ENCODE peak calls at places on chromosome 18, in six cellular contexts. E is K562, B is HepG2, X is SK-N-SH, H is H1, O is GM12878. L is an unnamed sample.

GRCh38 chr18:57859314-57859713 is 56.2 kb upstream of the ATP8B1 start:
- DNase-seq in H (no peak), O (no peak), E (peak; percentile 26), B (peak; percentile 44), X (no peak), L (peak; percentile 19)

GRCh38 chr18:53864758-53865157 is 359.7 kb downstream of the MBD2 start:
- DNase-seq in B (no peak), O (no peak), X (peak; percentile 14), H (no peak), E (no peak), L (no peak)

GRCh38 chr18:36186461-36187137 is 698 bp upstream of the MOCOS start:
- DNase-seq in H (no peak), B (peak; percentile 41), O (no peak), E (peak; percentile 64), X (peak; percentile 62), L (no peak)

GRCh38 chr18:35117951-35118411 is 76.8 kb downstream of the MAPRE2 start:
- DNase-seq in H (no peak), E (no peak), O (no peak), B (no peak), X (no peak), L (no peak)

GRCh38 chr18:63505566-63506335 is 29.0 kb downstream of the SERPINB5 start:
- DNase-seq in H (no peak), B (peak; percentile 13), E (peak; percentile 40), X (peak; percentile 16), O (no peak), L (no peak)

GRCh38 chr18:54532962-54533361 is 58.1 kb upstream of the DYNAP start:
- DNase-seq in B (no peak), X (no peak), O (no peak), H (no peak), E (no peak), L (no peak)

GRCh38 chr18:32373995-32374394 is 96.7 kb downstream of the GAREM1 start:
- DNase-seq in E (no peak), H (no peak), B (no peak), X (no peak), O (no peak), L (no peak)

GRCh38 chr18:24153397-24153796 is 14.5 kb downstream of the CABYR start:
- DNase-seq in E (no peak), H (no peak), X (no peak), B (no peak), O (no peak), L (no peak)

DNA sequence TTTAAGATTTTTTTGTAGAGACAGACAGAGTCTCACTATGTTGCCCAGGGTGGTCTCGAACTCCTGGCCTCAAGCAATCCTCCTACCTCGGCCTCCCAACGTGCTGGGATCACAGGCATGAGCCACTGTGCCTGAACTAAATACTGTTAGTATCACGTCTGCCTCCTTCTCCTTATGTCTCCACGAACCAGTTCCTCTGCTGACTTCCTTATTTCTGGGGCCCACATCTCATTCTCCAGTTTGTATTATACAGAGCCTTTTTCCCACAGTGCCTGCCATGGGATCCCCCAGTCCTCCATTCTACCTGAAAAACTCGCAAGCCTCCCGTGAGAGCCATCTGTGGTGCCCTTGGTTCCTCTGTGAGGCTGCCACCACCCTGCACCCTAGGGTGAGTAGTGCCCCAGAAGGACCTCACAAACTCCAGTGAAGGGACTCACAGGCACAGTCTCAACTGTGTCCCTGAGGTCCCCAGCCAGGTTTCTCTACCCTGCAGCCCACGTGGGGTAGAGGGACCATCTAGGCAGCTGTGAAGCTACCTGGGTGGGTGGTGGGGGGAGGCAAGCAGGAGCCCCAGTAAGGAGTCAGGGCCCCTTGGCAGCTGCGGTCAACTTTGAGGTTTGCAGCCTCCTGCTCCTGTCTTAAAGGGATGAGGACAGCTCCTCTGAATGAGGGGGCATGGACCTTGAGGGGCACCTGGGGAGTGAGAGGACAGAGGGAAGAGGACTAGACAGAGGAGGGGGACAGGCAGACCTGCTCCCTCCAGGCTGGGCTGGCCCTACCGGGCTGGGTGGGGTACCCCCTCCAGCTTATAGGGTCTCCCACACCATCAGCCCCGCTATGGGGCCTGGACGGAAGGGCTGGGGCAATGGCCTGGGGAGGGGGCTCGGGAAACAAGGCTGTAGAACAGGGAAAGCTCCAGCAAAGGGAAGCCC is 1.1 kb downstream of the PSTPIP2 start:
- DNase-seq in B (no peak), O (no peak), X (peak; percentile 25), H (no peak), E (no peak), L (no peak)
- TF ChIP-seq GABPA in B (no peak), O (no peak), X (no peak), H (no peak), E (no peak), L (no peak)

DNA sequence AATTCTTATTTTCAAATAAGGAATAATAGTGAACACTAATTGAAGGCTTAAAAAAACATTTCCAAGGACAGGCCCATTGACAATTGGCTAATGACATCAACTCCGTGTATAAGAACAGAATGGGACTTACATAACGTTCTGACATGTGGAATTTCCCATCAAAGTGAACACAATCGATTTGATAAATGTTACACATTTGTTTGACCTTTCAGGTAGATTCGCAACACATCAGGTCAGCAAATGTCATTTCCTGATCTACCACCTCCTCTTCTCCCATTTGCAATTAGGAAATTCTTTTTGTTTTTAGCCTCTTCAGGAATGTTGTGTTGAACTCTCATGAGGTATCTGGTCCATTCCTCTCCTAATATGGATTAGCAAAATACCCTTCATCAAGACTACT is 292.9 kb upstream of the SLC14A2 start:
- DNase-seq in E (no peak), H (no peak), O (no peak), B (no peak), X (no peak), L (no peak)
- TF ChIP-seq GABPA in E (no peak), H (no peak), O (no peak), B (no peak), X (no peak), L (no peak)

GRCh38 chr18:46156124-46156745 is 52.0 kb downstream of the HAUS1 start:
- DNase-seq in H (no peak), X (no peak), O (no peak), B (no peak), E (no peak), L (no peak)

GRCh38 chr18:46152808-46153617 is 48.8 kb downstream of the HAUS1 start:
- DNase-seq in O (no peak), E (peak; percentile 94), B (no peak), X (peak; percentile 46), H (no peak), L (no peak)

GRCh38 chr18:46155652-46156051 is 51.5 kb downstream of the HAUS1 start:
- DNase-seq in X (no peak), O (no peak), H (no peak), B (no peak), E (no peak), L (no peak)

GRCh38 chr18:46148810-46149209 is 44.6 kb downstream of the HAUS1 start:
- DNase-seq in B (peak; percentile 59), E (peak; percentile 45), H (peak; percentile 43), X (peak; percentile 70), O (no peak), L (peak; percentile 66)

GRCh38 chr18:46152436-46152807 is 48.2 kb downstream of the HAUS1 start:
- DNase-seq in E (no peak), O (no peak), B (no peak), H (no peak), X (no peak), L (no peak)
- TF ChIP-seq GABPA in E (no peak), O (no peak), B (no peak), H (no peak), X (no peak), L (no peak)

DNA sequence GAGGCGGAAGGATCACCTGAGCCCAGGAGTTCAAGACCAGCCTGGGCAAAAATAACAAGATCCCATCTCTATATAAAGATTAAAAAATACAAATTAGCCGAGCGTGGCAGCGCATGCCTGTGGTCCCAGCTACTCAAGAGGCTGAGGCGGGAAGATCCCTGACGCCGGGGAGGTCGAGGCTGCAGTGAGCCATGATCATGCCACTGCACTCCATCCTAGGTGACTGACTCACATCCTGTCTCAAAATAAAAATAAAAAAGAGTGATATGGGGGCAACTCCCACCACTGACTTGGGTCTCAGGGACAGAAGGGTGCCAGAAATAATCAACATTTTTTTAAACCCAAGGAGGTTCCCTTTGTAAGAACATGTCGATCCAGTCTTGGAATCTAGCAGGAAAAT is 37.6 kb downstream of the ZNF516 start:
- DNase-seq in X (no peak), E (no peak), O (no peak), B (no peak), H (no peak), L (no peak)
- TF ChIP-seq GABPA in X (no peak), E (no peak), O (no peak), B (no peak), H (no peak), L (no peak)

GRCh38 chr18:48004577-48004976 is 74.1 kb upstream of the SMAD2 start:
- DNase-seq in E (no peak), H (no peak), B (no peak), X (no peak), O (no peak), L (no peak)
- TF ChIP-seq GABPA in E (no peak), H (no peak), B (no peak), X (no peak), O (no peak), L (no peak)

L was measured in HL-60.